ENCODE peak calls at places on chromosome 9, in seven cellular contexts. U is A673; I is CD8-positive, alpha-beta T cell; D is GM23248; F is caudate nucleus; E is osteoblast; A is neural progenitor cell. Z is an unnamed sample.

GRCh38 chr9:2059131-2059929 is 44.2 kb downstream of the SMARCA2 start:
- DNase-seq in U (no peak), I (no peak), D (peak; percentile 16), F (no peak), E (no peak), A (no peak), Z (no peak)

GRCh38 chr9:10007356-10007755 is 605.4 kb downstream of the PTPRD start:
- DNase-seq in U (no peak), I (no peak), D (no peak), F (no peak), E (no peak), A (no peak), Z (no peak)

GRCh38 chr9:134066923-134067851 is 639 bp downstream of the BRD3 start:
- DNase-seq in U (peak; percentile 61), I (no peak), D (peak; percentile 60), F (no peak), E (peak; percentile 94), A (peak; percentile 85), Z (no peak)

GRCh38 chr9:122261469-122261881 is 3.2 kb downstream of the RBM18 start:
- DNase-seq in U (peak; percentile 64), I (no peak), D (peak; percentile 89), F (no peak), E (peak; percentile 94), A (no peak), Z (no peak)

GRCh38 chr9:131297903-131298302 is 8.4 kb downstream of the PLPP7 start:
- DNase-seq in U (no peak), I (no peak), D (no peak), F (no peak), E (peak; percentile 73), A (no peak), Z (no peak)

GRCh38 chr9:132894857-132895846 is 16.5 kb downstream of the SPACA9 start:
- DNase-seq in U (no peak), I (no peak), D (no peak), F (no peak), E (peak; percentile 53), A (no peak), Z (no peak)

GRCh38 chr9:90939367-90939766 is 137.7 kb downstream of the SYK start:
- DNase-seq in U (no peak), I (no peak), D (no peak), F (no peak), E (no peak), A (no peak), Z (no peak)

GRCh38 chr9:114112778-114113585 is 13.9 kb upstream of the KIF12 start:
- DNase-seq in U (peak; percentile 23), I (no peak), D (peak; percentile 76), F (no peak), E (peak; percentile 78), A (no peak), Z (no peak)

GRCh38 chr9:33159058-33159759 is 7.9 kb downstream of the B4GALT1 start:
- DNase-seq in U (no peak), I (no peak), D (peak; percentile 56), F (no peak), E (no peak), A (no peak), Z (no peak)

GRCh38 chr9:132041825-132042224 is 37.8 kb downstream of the MED27 start:
- DNase-seq in U (no peak), I (no peak), D (no peak), F (no peak), E (peak; percentile 49), A (no peak), Z (no peak)

GRCh38 chr9:108186996-108187395 is 668.8 kb downstream of the ACTL7B start:
- DNase-seq in U (no peak), I (no peak), D (peak; percentile 34), F (no peak), E (peak; percentile 35), A (no peak), Z (peak; percentile 11)

GRCh38 chr9:21357479-21358290 is 7.0 kb upstream of the IFNA6 start:
- DNase-seq in U (no peak), I (no peak), D (peak; percentile 9), F (no peak), E (peak; percentile 52), A (no peak), Z (no peak)

GRCh38 chr9:74236857-74237256 is 260.3 kb upstream of the RORB start:
- DNase-seq in U (no peak), I (no peak), D (no peak), F (no peak), E (no peak), A (no peak), Z (no peak)

GRCh38 chr9:13396418-13396817 is 116.9 kb upstream of the MPDZ start:
- DNase-seq in U (no peak), I (no peak), D (no peak), F (no peak), E (no peak), A (no peak), Z (no peak)

GRCh38 chr9:34560574-34561229 is 28.8 kb downstream of the CNTFR start:
- DNase-seq in U (no peak), I (no peak), D (no peak), F (no peak), E (peak; percentile 45), A (no peak), Z (no peak)

GRCh38 chr9:28439688-28440087 is 866.4 kb upstream of the C9orf72 start:
- DNase-seq in U (no peak), I (no peak), D (no peak), F (no peak), E (no peak), A (no peak), Z (no peak)

GRCh38 chr9:76354221-76354620 is 40.0 kb downstream of the RFK start:
- DNase-seq in U (no peak), I (no peak), D (no peak), F (no peak), E (no peak), A (no peak), Z (no peak)

GRCh38 chr9:76512826-76513225 is 53.8 kb downstream of the GCNT1 start:
- DNase-seq in U (no peak), I (no peak), D (peak; percentile 61), F (no peak), E (no peak), A (no peak), Z (no peak)

GRCh38 chr9:120654278-120654677 is 60.0 kb downstream of the MEGF9 start:
- DNase-seq in U (no peak), I (no peak), D (peak; percentile 4), F (no peak), E (no peak), A (no peak), Z (no peak)

GRCh38 chr9:109793196-109793595 is 13.2 kb downstream of the PALM2AKAP2 start:
- DNase-seq in U (peak; percentile 20), I (no peak), D (peak; percentile 96), F (no peak), E (peak; percentile 93), A (no peak), Z (no peak)

GRCh38 chr9:96611302-96611701 is 8.3 kb downstream of the CDC14B start:
- DNase-seq in U (no peak), I (no peak), D (no peak), F (no peak), E (no peak), A (no peak), Z (no peak)

GRCh38 chr9:137772281-137772873 is 105.2 kb upstream of the CACNA1B start:
- DNase-seq in U (no peak), I (no peak), D (peak; percentile 5), F (no peak), E (peak; percentile 55), A (peak; percentile 38), Z (no peak)

GRCh38 chr9:77673912-77674791 is 26.0 kb upstream of the GNA14 start:
- DNase-seq in U (no peak), I (no peak), D (no peak), F (no peak), E (no peak), A (no peak), Z (no peak)
- H3K27ac ChIP-seq in U (no peak overlapping the region), I (no peak overlapping the region), D (no peak overlapping the region), F (no peak overlapping the region), E (no peak overlapping the region), A (no peak overlapping the region), Z (no peak overlapping the region)

GRCh38 chr9:127818574-127818973 is 15.9 kb downstream of the FPGS start:
- DNase-seq in U (no peak), I (no peak), D (no peak), F (no peak), E (peak; percentile 82), A (no peak), Z (no peak)
- H3K27ac ChIP-seq in U (no peak overlapping the region), I (no peak overlapping the region), D (no peak overlapping the region), F (no peak overlapping the region), E (no peak overlapping the region), A (no peak overlapping the region), Z (no peak overlapping the region)

GRCh38 chr9:89633920-89634319 is 29.1 kb downstream of the GADD45G start:
- DNase-seq in U (no peak), I (no peak), D (no peak), F (no peak), E (no peak), A (no peak), Z (no peak)
- H3K27ac ChIP-seq in U (no peak overlapping the region), I (no peak overlapping the region), D (no peak overlapping the region), F (no peak overlapping the region), E (no peak overlapping the region), A (no peak overlapping the region), Z (no peak overlapping the region)

GRCh38 chr9:84857224-84857623 is 187.7 kb downstream of the NTRK2 start:
- DNase-seq in U (peak; percentile 10), I (no peak), D (peak; percentile 58), F (no peak), E (no peak), A (no peak), Z (no peak)
- H3K27ac ChIP-seq in U (no peak overlapping the region), I (no peak overlapping the region), D (peak overlapping the region; percentile 68), F (peak overlapping the region; percentile 63), E (no peak overlapping the region), A (no peak overlapping the region), Z (no peak overlapping the region)

DNA sequence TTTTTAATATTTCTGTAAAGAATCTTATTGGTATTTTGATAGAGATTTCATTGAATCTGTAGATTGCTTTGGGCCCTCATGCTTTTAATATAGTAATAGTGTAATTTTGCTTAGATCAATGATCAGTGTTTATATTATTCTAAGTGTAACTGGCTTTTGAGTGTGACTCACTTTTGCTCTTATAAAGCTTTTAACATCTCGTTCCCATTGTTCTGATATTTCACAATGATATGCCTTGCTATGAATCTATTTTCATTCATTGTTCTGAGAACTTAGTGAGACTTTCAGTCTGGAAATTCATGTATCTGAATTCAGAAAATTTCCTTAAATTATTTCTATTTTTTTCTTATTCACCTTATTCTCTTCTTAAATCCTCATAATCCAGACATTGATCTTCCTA is 13.5 kb upstream of the MAMDC2 start:
- DNase-seq in U (no peak), I (no peak), D (peak; percentile 21), F (no peak), E (no peak), A (no peak), Z (no peak)
- H3K27ac ChIP-seq in U (no peak overlapping the region), I (no peak overlapping the region), D (no peak overlapping the region), F (no peak overlapping the region), E (no peak overlapping the region), A (no peak overlapping the region), Z (no peak overlapping the region)